ENCODE peak calls at places on chromosome 10, in eight cellular contexts. C, S, O, W, L, Z, Q and K are unnamed samples.
A peak's percentile ranks its signal among the peaks of the same experiment; 100 is the strongest.

GRCh38 chr10:85927952-85928677 is 438.5 kb downstream of the GRID1 start:
- DNase-seq in C (peak; percentile 79), S (no peak), O (no peak), W (no peak), L (no peak), Z (peak; percentile 73), Q (no peak), K (no peak)

GRCh38 chr10:12186324-12186723 is 9.4 kb downstream of the NUDT5 start:
- DNase-seq in C (no peak), S (no peak), O (no peak), W (no peak), L (no peak), Z (no peak), Q (no peak), K (no peak)

GRCh38 chr10:124596914-124597676 is 135.5 kb downstream of the LHPP start:
- DNase-seq in C (no peak), S (no peak), O (no peak), W (no peak), L (no peak), Z (no peak), Q (no peak), K (peak; percentile 39)

GRCh38 chr10:36675458-36675880 is 449.9 kb upstream of the ANKRD30A start:
- DNase-seq in C (no peak), S (no peak), O (no peak), W (no peak), L (no peak), Z (no peak), Q (peak; percentile 57), K (no peak)

GRCh38 chr10:351770-352318 is 216.6 kb downstream of the ZMYND11 start:
- DNase-seq in C (no peak), S (no peak), O (no peak), W (peak; percentile 67), L (no peak), Z (no peak), Q (no peak), K (peak; percentile 42)

GRCh38 chr10:86899670-86900276 is 57.6 kb downstream of the MMRN2 start:
- DNase-seq in C (no peak), S (no peak), O (peak; percentile 33), W (peak; percentile 17), L (peak; percentile 54), Z (peak; percentile 85), Q (peak; percentile 60), K (no peak)

GRCh38 chr10:86753638-86754434 is 2.6 kb upstream of the BMPR1A start:
- DNase-seq in C (no peak), S (no peak), O (no peak), W (no peak), L (no peak), Z (no peak), Q (no peak), K (no peak)

GRCh38 chr10:1465993-1466764 is 271.1 kb downstream of the ADARB2 start:
- DNase-seq in C (no peak), S (no peak), O (no peak), W (no peak), L (no peak), Z (no peak), Q (no peak), K (no peak)

GRCh38 chr10:129464251-129464650 is 2.8 kb upstream of the MGMT start:
- DNase-seq in C (no peak), S (no peak), O (no peak), W (no peak), L (no peak), Z (peak; percentile 14), Q (no peak), K (no peak)

GRCh38 chr10:91590142-91590903 is 42.5 kb downstream of the PPP1R3C start:
- DNase-seq in C (no peak), S (no peak), O (no peak), W (no peak), L (no peak), Z (peak; percentile 18), Q (peak; percentile 91), K (no peak)

GRCh38 chr10:91589656-91590035 is 43.2 kb downstream of the PPP1R3C start:
- DNase-seq in C (no peak), S (no peak), O (no peak), W (no peak), L (no peak), Z (no peak), Q (no peak), K (no peak)

GRCh38 chr10:91590904-91591791 is 41.7 kb downstream of the PPP1R3C start:
- DNase-seq in C (no peak), S (peak; percentile 52), O (no peak), W (no peak), L (no peak), Z (no peak), Q (no peak), K (no peak)

GRCh38 chr10:91589015-91589655 is 43.7 kb downstream of the PPP1R3C start:
- DNase-seq in C (no peak), S (no peak), O (no peak), W (no peak), L (no peak), Z (no peak), Q (peak; percentile 80), K (no peak)

GRCh38 chr10:91587710-91588638 is 44.9 kb downstream of the PPP1R3C start:
- DNase-seq in C (no peak), S (no peak), O (no peak), W (no peak), L (no peak), Z (no peak), Q (no peak), K (no peak)
- H3K4me1 ChIP-seq in C (no peaks in the 10 kb centered on the region), S (peaks cover 30% of the 10 kb centered on the region), O (no peaks in the 10 kb centered on the region), W (no peaks in the 10 kb centered on the region), L (no peaks in the 10 kb centered on the region), Z (no peaks in the 10 kb centered on the region), Q (peaks cover 7% of the 10 kb centered on the region), K (no peaks in the 10 kb centered on the region)

DNA sequence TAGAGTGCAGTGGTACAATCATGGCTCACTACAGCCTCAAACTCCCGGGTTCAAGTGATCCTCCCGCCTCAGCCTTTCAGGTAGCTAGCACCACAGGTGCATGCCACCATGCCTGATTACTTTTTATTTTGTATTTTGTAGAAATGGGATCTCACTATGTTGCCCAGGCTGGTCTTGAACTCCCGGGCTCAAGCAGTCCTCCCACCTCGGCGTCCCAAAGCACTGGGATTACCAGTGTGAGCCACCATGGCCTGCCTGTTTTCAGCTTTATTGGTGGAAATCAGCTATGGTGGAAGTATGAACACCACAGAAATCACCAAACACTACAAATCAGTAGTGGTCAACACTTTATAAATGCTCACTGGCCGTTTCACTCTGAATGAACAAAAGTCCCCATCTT is 299.9 kb upstream of the LYZL1 start:
- DNase-seq in C (no peak), S (no peak), O (no peak), W (no peak), L (no peak), Z (no peak), Q (no peak), K (no peak)
- H3K27ac ChIP-seq in C (no peak overlapping the region), S (no peak overlapping the region), O (no peak overlapping the region), W (no peak overlapping the region), L (no peak overlapping the region), Z (no peak overlapping the region), Q (no peak overlapping the region), K (no peak overlapping the region)

GRCh38 chr10:132518572-132519381 is 18.8 kb upstream of the INPP5A start:
- DNase-seq in C (no peak), S (peak; percentile 90), O (no peak), W (no peak), L (no peak), Z (peak; percentile 55), Q (no peak), K (peak; percentile 93)

GRCh38 chr10:132519382-132520146 is 18.0 kb upstream of the INPP5A start:
- DNase-seq in C (no peak), S (peak; percentile 46), O (no peak), W (no peak), L (no peak), Z (no peak), Q (no peak), K (peak; percentile 54)

GRCh38 chr10:132515811-132516726 is 21.5 kb upstream of the INPP5A start:
- DNase-seq in C (no peak), S (peak; percentile 44), O (no peak), W (no peak), L (no peak), Z (no peak), Q (no peak), K (no peak)

GRCh38 chr10:132516771-132517725 is 20.5 kb upstream of the INPP5A start:
- DNase-seq in C (no peak), S (peak; percentile 77), O (no peak), W (no peak), L (peak; percentile 51), Z (peak; percentile 83), Q (peak; percentile 96), K (peak; percentile 87)

DNA sequence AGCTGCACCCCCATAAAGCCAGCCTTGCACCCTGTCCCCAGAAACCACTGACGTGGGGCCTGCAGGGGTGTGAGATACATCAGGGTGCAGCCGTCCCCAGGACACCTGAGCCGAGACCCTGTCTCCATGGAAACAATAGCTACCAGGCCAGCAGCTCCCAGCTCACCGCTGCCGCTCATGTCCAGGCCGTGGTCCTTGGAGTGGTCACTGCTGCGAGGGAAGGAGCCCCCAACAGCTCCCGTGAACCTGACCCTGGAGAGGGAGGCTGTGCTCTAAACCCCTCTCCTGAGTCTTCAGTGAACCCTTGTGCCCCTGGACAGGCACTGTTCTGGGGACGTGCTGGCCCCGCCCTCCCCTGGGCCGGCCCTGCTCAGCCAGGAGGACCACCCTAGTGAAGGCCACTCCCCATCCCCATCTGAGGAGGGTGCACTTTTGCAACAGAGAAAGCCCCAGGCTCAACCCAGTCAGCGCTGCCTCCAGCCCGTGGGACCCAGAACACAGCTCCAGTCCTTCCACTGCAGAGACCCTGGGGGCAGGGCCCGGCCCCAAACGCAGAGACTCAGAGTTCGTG is 19.6 kb upstream of the INPP5A start:
- DNase-seq in C (no peak), S (no peak), O (no peak), W (no peak), L (no peak), Z (no peak), Q (no peak), K (peak; percentile 56)
- H3K4me1 ChIP-seq in C (peaks cover 8% of the 10 kb centered on the region), S (peaks cover 43% of the 10 kb centered on the region), O (peaks cover 3% of the 10 kb centered on the region), W (no peaks in the 10 kb centered on the region), L (peaks cover 30% of the 10 kb centered on the region), Z (peaks cover 35% of the 10 kb centered on the region), Q (no peaks in the 10 kb centered on the region), K (peaks cover 23% of the 10 kb centered on the region)

DNA sequence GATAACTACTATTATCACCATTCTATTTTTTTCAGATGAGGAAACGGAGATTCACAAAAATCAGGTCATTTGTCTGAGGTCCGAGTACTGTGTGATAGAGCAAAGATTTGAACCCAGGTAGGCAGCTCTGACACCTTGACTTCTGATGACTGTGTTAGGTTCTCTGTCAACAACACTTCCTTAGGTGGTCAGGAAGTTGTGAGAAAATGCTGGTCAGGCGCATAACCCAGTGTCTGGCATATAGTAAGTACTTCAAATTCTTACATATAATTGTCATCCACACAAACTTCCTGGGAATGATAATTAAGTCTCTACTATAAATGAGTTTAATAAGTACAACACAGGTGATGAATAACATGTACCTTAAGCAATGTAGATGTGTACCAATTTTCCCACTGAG is 381.5 kb downstream of the NEBL start:
- DNase-seq in C (no peak), S (no peak), O (no peak), W (no peak), L (no peak), Z (peak; percentile 39), Q (no peak), K (no peak)
- H3K27ac ChIP-seq in C (no peak overlapping the region), S (no peak overlapping the region), O (no peak overlapping the region), W (no peak overlapping the region), L (no peak overlapping the region), Z (no peak overlapping the region), Q (no peak overlapping the region), K (no peak overlapping the region)